ENCODE peak calls at places on chromosomes 5 and 9, in eight cellular contexts. Z, W, U, E, M, I, T and S are unnamed samples.
A peak's percentile ranks its signal among the peaks of the same experiment; 100 is the strongest.

GRCh38 chr5:67052034-67052433 is 144.6 kb downstream of the CD180 start:
- DNase-seq in Z (no peak), W (no peak), U (no peak), E (no peak), M (no peak), I (no peak), T (no peak), S (no peak)

GRCh38 chr9:109574061-109574882 is 76.2 kb upstream of the PTPN3 start:
- DNase-seq in Z (peak; percentile 62), W (no peak), U (no peak), E (peak; percentile 18), M (peak; percentile 35), I (peak; percentile 21), T (no peak), S (peak; percentile 74)

GRCh38 chr5:377326-377981 is 55.9 kb downstream of the AHRR start:
- DNase-seq in Z (no peak), W (peak; percentile 59), U (no peak), E (no peak), M (no peak), I (no peak), T (peak; percentile 5), S (no peak)

GRCh38 chr9:69056416-69056815 is 20.9 kb downstream of the FXN start:
- DNase-seq in Z (no peak), W (no peak), U (no peak), E (no peak), M (no peak), I (no peak), T (no peak), S (no peak)

GRCh38 chr9:19085295-19085694 is 17.4 kb downstream of the HAUS6 start:
- DNase-seq in Z (peak; percentile 27), W (no peak), U (no peak), E (no peak), M (peak; percentile 8), I (no peak), T (no peak), S (peak; percentile 6)

GRCh38 chr5:99141534-99142135 is 212.8 kb upstream of the CHD1 start:
- DNase-seq in Z (no peak), W (no peak), U (no peak), E (no peak), M (no peak), I (no peak), T (no peak), S (peak; percentile 3)

GRCh38 chr5:83972236-83972635 is 251.6 kb upstream of the HAPLN1 start:
- DNase-seq in Z (no peak), W (no peak), U (no peak), E (no peak), M (no peak), I (no peak), T (no peak), S (no peak)

GRCh38 chr5:149426931-149427330 is 47.8 kb upstream of the IL17B start:
- DNase-seq in Z (no peak), W (no peak), U (no peak), E (no peak), M (no peak), I (no peak), T (no peak), S (no peak)

GRCh38 chr9:89448381-89448780 is 49.5 kb downstream of the SEMA4D start:
- DNase-seq in Z (no peak), W (peak; percentile 58), U (no peak), E (peak; percentile 64), M (no peak), I (no peak), T (no peak), S (no peak)

GRCh38 chr5:58200451-58200850 is 259.4 kb downstream of the PLK2 start:
- DNase-seq in Z (peak; percentile 45), W (no peak), U (no peak), E (no peak), M (no peak), I (no peak), T (no peak), S (no peak)

GRCh38 chr9:85994191-85994590 is 53.2 kb downstream of the NAA35 start:
- DNase-seq in Z (no peak), W (no peak), U (no peak), E (no peak), M (no peak), I (no peak), T (no peak), S (no peak)

GRCh38 chr9:119078015-119078414 is 291.2 kb downstream of the BRINP1 start:
- DNase-seq in Z (no peak), W (no peak), U (no peak), E (no peak), M (no peak), I (no peak), T (no peak), S (no peak)

GRCh38 chr9:127455299-127455992 is 4.1 kb downstream of the LRSAM1 start:
- DNase-seq in Z (no peak), W (no peak), U (no peak), E (peak; percentile 48), M (no peak), I (no peak), T (peak; percentile 70), S (no peak)

GRCh38 chr9:95081998-95082397 is 235.5 kb downstream of the FANCC start:
- DNase-seq in Z (no peak), W (peak; percentile 65), U (no peak), E (no peak), M (no peak), I (no peak), T (peak; percentile 27), S (no peak)

GRCh38 chr5:171137768-171138540 is 171.1 kb upstream of the TLX3 start:
- DNase-seq in Z (peak; percentile 38), W (no peak), U (no peak), E (no peak), M (no peak), I (peak; percentile 28), T (no peak), S (no peak)

GRCh38 chr5:111013011-111013410 is 58.5 kb upstream of the TSLP start:
- DNase-seq in Z (no peak), W (no peak), U (no peak), E (no peak), M (no peak), I (no peak), T (no peak), S (no peak)